ENCODE peak calls at places on chromosomes 7 and 10, in six cellular contexts. O is hepatocyte, C is BJ, W is left ventricle myocardium inferior, D is MM.1S, Y is BE2C. A is an unnamed sample.

GRCh38 chr10:100621360-100622205 is 85.8 kb downstream of the HIF1AN start:
- DNase-seq in O (no peak), C (no peak), W (no peak), D (no peak), Y (peak), A (no peak)

GRCh38 chr10:2011106-2011716 is 273.9 kb upstream of the ADARB2 start:
- DNase-seq in O (no peak), C (no peak), W (no peak), D (no peak), Y (no peak), A (no peak)

GRCh38 chr10:91604936-91605534 is 27.8 kb downstream of the PPP1R3C start:
- DNase-seq in O (no peak), C (no peak), W (no peak), D (no peak), Y (no peak), A (peak)

GRCh38 chr7:1229334-1229935 is 3.2 kb upstream of the UNCX start:
- DNase-seq in O (no peak), C (no peak), W (no peak), D (no peak), Y (no peak), A (no peak)

GRCh38 chr7:158016171-158017087 is 571.2 kb downstream of the PTPRN2 start:
- DNase-seq in O (peak), C (no peak), W (no peak), D (peak), Y (no peak), A (no peak)

GRCh38 chr10:43254881-43255643 is 11.8 kb downstream of the RASGEF1A start:
- DNase-seq in O (no peak), C (no peak), W (peak), D (no peak), Y (no peak), A (no peak)

GRCh38 chr10:45419673-45420020 is 45.6 kb downstream of the ALOX5 start:
- DNase-seq in O (no peak), C (no peak), W (no peak), D (no peak), Y (no peak), A (no peak)

GRCh38 chr10:79437111-79437814 is 8.2 kb downstream of the ZCCHC24 start:
- DNase-seq in O (no peak), C (no peak), W (no peak), D (no peak), Y (no peak), A (no peak)

GRCh38 chr10:130635528-130635927 is 499.3 kb downstream of the GLRX3 start:
- DNase-seq in O (no peak), C (no peak), W (no peak), D (no peak), Y (no peak), A (no peak)

GRCh38 chr7:80831996-80832395 is 86.9 kb downstream of the SEMA3C start:
- DNase-seq in O (no peak), C (no peak), W (no peak), D (no peak), Y (no peak), A (no peak)

GRCh38 chr10:49080071-49080470 is 35.3 kb downstream of the VSTM4 start:
- DNase-seq in O (peak), C (no peak), W (peak), D (peak), Y (no peak), A (peak)

GRCh38 chr10:73860050-73860491 is 14.3 kb downstream of the CAMK2G start:
- DNase-seq in O (no peak), C (no peak), W (no peak), D (no peak), Y (no peak), A (no peak)

GRCh38 chr7:85664341-85664740 is 477.5 kb upstream of the SEMA3D start:
- DNase-seq in O (no peak), C (no peak), W (no peak), D (no peak), Y (no peak), A (no peak)

GRCh38 chr7:77746164-77746823 is 50.0 kb downstream of the RSBN1L start:
- DNase-seq in O (no peak), C (no peak), W (no peak), D (no peak), Y (no peak), A (no peak)

GRCh38 chr7:148738737-148739535 is 40.2 kb downstream of the CUL1 start:
- DNase-seq in O (peak), C (no peak), W (no peak), D (no peak), Y (no peak), A (peak)

GRCh38 chr10:12708921-12709320 is 292.6 kb downstream of the CCDC3 start:
- DNase-seq in O (no peak), C (no peak), W (no peak), D (no peak), Y (no peak), A (peak)

GRCh38 chr10:21369697-21370096 is 155.8 kb downstream of the SKIDA1 start:
- DNase-seq in O (no peak), C (no peak), W (no peak), D (no peak), Y (no peak), A (peak)

GRCh38 chr10:1102392-1102791 is 46.2 kb downstream of the WDR37 start:
- DNase-seq in O (no peak), C (no peak), W (no peak), D (no peak), Y (no peak), A (no peak)

GRCh38 chr10:92699193-92699517 is 9.4 kb downstream of the HHEX start:
- DNase-seq in O (no peak), C (no peak), W (no peak), D (no peak), Y (no peak), A (no peak)
- H3K4me3 ChIP-seq in O (peak), C (peak), W (peak), D (no peak), Y (peak), A (peak)

GRCh38 chr10:15744217-15744865 is 24.6 kb upstream of the ITGA8 start:
- DNase-seq in O (peak), C (no peak), W (no peak), D (peak), Y (peak), A (peak)
- TF ChIP-seq CTCF in O (peak), C (peak), W (peak), D (peak), Y (peak), A (peak)

GRCh38 chr7:99927536-99927935 is 1.9 kb downstream of the GJC3 start:
- DNase-seq in O (no peak), C (no peak), W (no peak), D (no peak), Y (no peak), A (no peak)

GRCh38 chr7:99928188-99928587 is 1.2 kb downstream of the GJC3 start:
- DNase-seq in O (no peak), C (no peak), W (no peak), D (no peak), Y (no peak), A (no peak)

GRCh38 chr7:99928994-99929729 is at the start of gene GJC3:
- DNase-seq in O (peak), C (no peak), W (peak), D (peak), Y (peak), A (peak)

GRCh38 chr7:99930376-99930775 is 956 bp upstream of the GJC3 start:
- DNase-seq in O (no peak), C (no peak), W (no peak), D (no peak), Y (no peak), A (no peak)

GRCh38 chr7:99929730-99930053 is 272 bp upstream of the GJC3 start:
- DNase-seq in O (no peak), C (no peak), W (no peak), D (no peak), Y (no peak), A (no peak)
- H3K4me3 ChIP-seq in O (no peak), C (no peak), W (peak), D (peak), Y (peak), A (peak)

GRCh38 chr7:101321491-101322401 is at the start of gene IFT22:
- DNase-seq in O (peak), C (peak), W (peak), D (peak), Y (peak), A (peak)
- TF ChIP-seq CTCF in O (peak), C (peak), W (peak), D (peak), Y (peak), A (peak)

DNA sequence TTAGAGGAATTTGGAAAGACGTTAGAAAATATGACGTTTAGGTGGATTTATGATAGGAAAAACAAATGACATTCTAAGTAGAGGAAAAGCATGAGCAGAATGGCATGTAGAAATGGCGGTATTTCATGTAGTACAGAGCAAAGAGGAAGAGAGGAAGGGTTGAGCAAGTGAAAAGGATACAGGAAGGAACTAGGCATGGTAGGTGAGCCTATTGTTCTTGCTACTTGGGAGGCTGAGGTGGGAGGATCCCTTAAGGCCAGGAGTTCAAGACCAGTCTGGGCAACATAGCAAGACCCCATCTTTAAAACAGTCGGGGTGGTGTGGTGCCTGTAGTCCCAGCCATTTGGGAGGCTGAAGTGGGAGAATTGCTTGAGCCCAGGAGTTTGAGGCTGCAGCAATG is 1.2 kb downstream of the GTPBP10 start:
- DNase-seq in O (no peak), C (no peak), W (no peak), D (no peak), Y (no peak), A (no peak)
- H3K4me3 ChIP-seq in O (peak), C (no peak), W (peak), D (peak), Y (peak), A (no peak)

GRCh38 chr10:24465899-24466615 is 257.1 kb downstream of the KIAA1217 start:
- DNase-seq in O (peak), C (peak), W (no peak), D (peak), Y (no peak), A (peak)

GRCh38 chr10:24465124-24465874 is 256.4 kb downstream of the KIAA1217 start:
- DNase-seq in O (peak), C (peak), W (no peak), D (no peak), Y (no peak), A (peak)

GRCh38 chr10:24463683-24464426 is 254.9 kb downstream of the KIAA1217 start:
- DNase-seq in O (peak), C (no peak), W (no peak), D (peak), Y (no peak), A (peak)

GRCh38 chr10:24462340-24462739 is 253.4 kb downstream of the KIAA1217 start:
- DNase-seq in O (no peak), C (no peak), W (no peak), D (no peak), Y (no peak), A (no peak)

GRCh38 chr10:24462889-24463552 is 254.1 kb downstream of the KIAA1217 start:
- DNase-seq in O (no peak), C (no peak), W (no peak), D (no peak), Y (no peak), A (no peak)
- TF ChIP-seq CTCF in O (peak), C (peak), W (peak), D (no peak), Y (peak), A (peak)

GRCh38 chr7:75945297-75946168 is 30.6 kb downstream of the POR start:
- DNase-seq in O (peak), C (no peak), W (no peak), D (no peak), Y (no peak), A (peak)
- H3K4me3 ChIP-seq in O (no peak), C (no peak), W (no peak), D (no peak), Y (no peak), A (no peak)

GRCh38 chr7:123210986-123211385 is 11.2 kb upstream of the SLC13A1 start:
- DNase-seq in O (no peak), C (no peak), W (no peak), D (no peak), Y (no peak), A (peak)

GRCh38 chr7:123209786-123210185 is 10.0 kb upstream of the SLC13A1 start:
- DNase-seq in O (peak), C (no peak), W (no peak), D (no peak), Y (no peak), A (peak)

GRCh38 chr7:123204206-123204835 is 4.6 kb upstream of the SLC13A1 start:
- DNase-seq in O (no peak), C (no peak), W (no peak), D (no peak), Y (no peak), A (no peak)

GRCh38 chr7:123211545-123211944 is 11.8 kb upstream of the SLC13A1 start:
- DNase-seq in O (no peak), C (no peak), W (no peak), D (no peak), Y (no peak), A (no peak)

GRCh38 chr7:123208793-123209192 is 9.0 kb upstream of the SLC13A1 start:
- DNase-seq in O (peak), C (no peak), W (no peak), D (peak), Y (peak), A (peak)
- TF ChIP-seq CTCF in O (peak), C (no peak), W (peak), D (peak), Y (peak), A (peak)

A was measured in fibroblast of villous mesenchyme.